ENCODE peak calls at places on chromosome 21, in four cellular contexts. Y, M, W and V are unnamed samples.

GRCh38 chr21:44533121-44533890 is 6.7 kb downstream of the KRTAP10-1 start:
- DNase-seq in M (no peak), Y (no peak), W (no peak), V (no peak)

GRCh38 chr21:43866233-43866632 is 1.2 kb downstream of the AGPAT3 start:
- DNase-seq in M (peak; percentile 69), W (no peak), Y (no peak), V (no peak)

GRCh38 chr21:42669069-42669468 is 15.6 kb downstream of the PDE9A start:
- DNase-seq in M (no peak), Y (no peak), W (no peak), V (no peak)

GRCh38 chr21:34020005-34020847 is 53.2 kb upstream of the MRPS6 start:
- DNase-seq in M (peak; percentile 40), Y (no peak), W (no peak), V (no peak)

GRCh38 chr21:45460611-45461368 is 55.8 kb downstream of the COL18A1 start:
- DNase-seq in M (peak; percentile 95), W (no peak), Y (no peak), V (no peak)

GRCh38 chr21:45818904-45819285 is 162.7 kb upstream of the COL6A1 start:
- DNase-seq in M (peak; percentile 85), Y (no peak), W (no peak), V (peak; percentile 28)

GRCh38 chr21:46322351-46323226 is 1.1 kb downstream of the C21orf58 start:
- DNase-seq in M (peak; percentile 70), W (peak; percentile 27), Y (no peak), V (no peak)

GRCh38 chr21:44427241-44428120 is 27.8 kb upstream of the LRRC3 start:
- DNase-seq in M (no peak), Y (no peak), W (no peak), V (no peak)